ENCODE peak calls at places on chromosomes 2 and 18, in seven cellular contexts. M is MCF 10A, K is astrocyte of the cerebellum, R is heart left ventricle, B is heart right ventricle, S is foreskin fibroblast, W is epithelial cell of esophagus. N is an unnamed sample.

GRCh38 chr2:182870227-182870626 is 3.8 kb upstream of the FRZB start:
- DNase-seq in M (peak), B (no peak), W (peak), S (no peak), R (no peak), K (no peak), N (no peak)

GRCh38 chr2:58907644-58908043 is 666.5 kb upstream of the FANCL start:
- DNase-seq in M (no peak), W (no peak), B (no peak), R (no peak), K (no peak), S (no peak), N (no peak)

GRCh38 chr2:43948370-43948769 is 47.4 kb downstream of the LRPPRC start:
- DNase-seq in K (no peak), S (no peak), W (peak), B (no peak), M (peak), R (no peak), N (no peak)

GRCh38 chr2:86194751-86195054 is 559 bp downstream of the IMMT start:
- DNase-seq in R (peak), B (peak), W (no peak), M (no peak), K (peak), S (peak), N (no peak)

GRCh38 chr2:74576151-74576755 is 21.7 kb downstream of the DOK1 start:
- DNase-seq in W (no peak), S (peak), B (no peak), M (no peak), R (no peak), K (no peak), N (no peak)

GRCh38 chr2:1024981-1025380 is 74.3 kb downstream of the SNTG2 start:
- DNase-seq in S (peak), K (no peak), M (no peak), W (peak), R (no peak), B (no peak), N (no peak)

GRCh38 chr2:241809383-241810303 is 650 bp downstream of the NEU4 start:
- DNase-seq in B (no peak), R (peak), S (no peak), M (no peak), K (no peak), W (no peak), N (peak)

GRCh38 chr2:8837795-8838140 is 355 bp upstream of the KIDINS220 start:
- DNase-seq in W (no peak), S (no peak), B (no peak), R (no peak), K (no peak), M (no peak), N (no peak)

GRCh38 chr2:65214361-65214760 is 13.3 kb upstream of the ACTR2 start:
- DNase-seq in M (no peak), S (no peak), B (no peak), W (no peak), R (no peak), K (no peak), N (no peak)

GRCh38 chr2:179837408-179837807 is 24.0 kb downstream of the ZNF385B start:
- DNase-seq in M (peak), W (peak), S (peak), B (no peak), R (no peak), K (peak), N (no peak)

GRCh38 chr2:238970553-238971081 is 122.7 kb downstream of the TWIST2 start:
- DNase-seq in S (peak), R (peak), W (peak), K (no peak), B (peak), M (peak), N (peak)

GRCh38 chr2:227411990-227412350 is 24.2 kb upstream of the SCYGR1 start:
- DNase-seq in R (no peak), S (peak), B (no peak), K (no peak), W (peak), M (peak), N (no peak)

GRCh38 chr2:67057901-67058703 is 339.0 kb upstream of the ETAA1 start:
- DNase-seq in M (peak), B (no peak), R (no peak), W (peak), S (peak), K (no peak), N (no peak)

GRCh38 chr2:219206442-219207253 is at the start of gene ZFAND2B:
- DNase-seq in W (peak), S (peak), R (peak), B (peak), K (peak), M (peak), N (peak)

GRCh38 chr2:98484652-98485452 is 40.2 kb downstream of the INPP4A start:
- DNase-seq in K (no peak), R (no peak), S (no peak), B (no peak), W (no peak), M (no peak), N (no peak)

GRCh38 chr18:7902399-7902839 is 335.3 kb downstream of the PTPRM start:
- DNase-seq in S (peak), R (peak), B (no peak), W (no peak), M (peak), K (no peak), N (no peak)

GRCh38 chr18:42437646-42438045 is 482.6 kb downstream of the PIK3C3 start:
- DNase-seq in M (peak), K (peak), R (peak), B (peak), S (no peak), W (no peak), N (no peak)

GRCh38 chr2:136213836-136214235 is 95.9 kb upstream of the CXCR4 start:
- DNase-seq in S (no peak), M (no peak), K (no peak), B (no peak), W (no peak), R (no peak), N (no peak)

GRCh38 chr2:222671259-222672067 is at the start of gene MOGAT1:
- DNase-seq in B (peak), R (peak), S (peak), K (no peak), M (no peak), W (peak), N (no peak)

GRCh38 chr18:56929861-56930260 is 217.0 kb upstream of the BOD1L2 start:
- DNase-seq in K (no peak), S (no peak), R (no peak), W (no peak), M (no peak), B (no peak), N (no peak)

GRCh38 chr2:125471963-125472362 is 1184.0 kb upstream of the GYPC start:
- DNase-seq in K (no peak), W (peak), S (no peak), B (no peak), R (no peak), M (peak), N (peak)

GRCh38 chr2:63589148-63589972 is 597 bp downstream of the MDH1 start:
- DNase-seq in B (no peak), S (peak), R (no peak), K (no peak), W (no peak), M (peak), N (no peak)

GRCh38 chr2:84493494-84493893 is 22.8 kb upstream of the DNAH6 start:
- DNase-seq in M (peak), K (peak), W (peak), R (no peak), B (no peak), S (peak), N (no peak)

GRCh38 chr2:199985625-199986207 is 30.3 kb downstream of the MAIP1 start:
- DNase-seq in K (peak), M (peak), B (peak), R (peak), S (peak), W (peak), N (no peak)

GRCh38 chr18:23703057-23703986 is 14.1 kb downstream of the LAMA3 start:
- DNase-seq in M (peak), B (no peak), K (no peak), W (peak), R (no peak), S (peak), N (peak)

GRCh38 chr18:48749768-48750167 is 201.0 kb downstream of the SMAD7 start:
- DNase-seq in S (peak), B (peak), R (peak), W (peak), M (no peak), K (peak), N (no peak)

GRCh38 chr2:14614011-14614410 is 18.5 kb upstream of the LRATD1 start:
- DNase-seq in K (peak), W (peak), S (no peak), M (no peak), B (no peak), R (no peak), N (no peak)

GRCh38 chr2:26455801-26456700 is 21.9 kb downstream of the OTOF start:
- DNase-seq in K (no peak), M (no peak), S (no peak), W (no peak), B (peak), R (no peak), N (no peak)

GRCh38 chr2:72147303-72147970 is at the start of gene CYP26B1:
- DNase-seq in B (no peak), S (peak), R (peak), M (no peak), W (no peak), K (no peak), N (peak)

GRCh38 chr2:26640331-26640745 is 828 bp downstream of the CIB4 start:
- DNase-seq in B (no peak), S (peak), W (peak), K (peak), R (no peak), M (peak), N (no peak)

GRCh38 chr2:121019073-121019472 is 265.9 kb downstream of the TFCP2L1 start:
- DNase-seq in W (peak), M (no peak), R (peak), K (no peak), B (peak), S (no peak), N (no peak)

GRCh38 chr2:232592687-232593407 is 40.6 kb upstream of the EFHD1 start:
- DNase-seq in B (no peak), S (peak), W (peak), K (peak), R (no peak), M (peak), N (no peak)

GRCh38 chr2:138071720-138072719 is 107.7 kb downstream of the HNMT start:
- DNase-seq in K (no peak), B (no peak), R (no peak), S (peak), M (peak), W (peak), N (no peak)

GRCh38 chr2:74548919-74549684 is 4.6 kb downstream of the LOXL3 start:
- DNase-seq in M (peak), R (peak), S (peak), K (no peak), W (peak), B (peak), N (peak)

GRCh38 chr2:7031424-7032245 is 114.4 kb downstream of the RNF144A start:
- DNase-seq in S (peak), W (peak), R (no peak), K (no peak), M (peak), B (no peak), N (no peak)

GRCh38 chr2:143078106-143078505 is 51.1 kb upstream of the ARHGAP15 start:
- DNase-seq in R (no peak), K (no peak), S (no peak), M (no peak), B (no peak), W (no peak), N (no peak)
- TF ChIP-seq CTCF in R (no peak), K (no peak), S (no peak), M (peak), B (no peak), W (no peak), N (no peak)

GRCh38 chr2:174605687-174606086 is 8.1 kb upstream of the WIPF1 start:
- DNase-seq in B (no peak), W (peak), S (peak), M (peak), K (no peak), R (no peak), N (no peak)
- TF ChIP-seq CTCF in B (no peak), W (peak), S (peak), M (peak), K (peak), R (peak), N (peak)

GRCh38 chr2:235017441-235017840 is 65.6 kb downstream of the SH3BP4 start:
- DNase-seq in S (no peak), M (no peak), B (no peak), W (no peak), K (no peak), R (no peak), N (no peak)
- TF ChIP-seq CTCF in S (no peak), M (no peak), B (no peak), W (no peak), K (no peak), R (no peak), N (no peak)

GRCh38 chr18:11398625-11399024 is 210.8 kb upstream of the SLC35G4 start:
- DNase-seq in M (peak), B (no peak), R (no peak), S (peak), W (no peak), K (no peak), N (no peak)
- TF ChIP-seq CTCF in M (no peak), B (no peak), R (no peak), S (peak), W (no peak), K (peak), N (no peak)

GRCh38 chr18:24725644-24726043 is 265.2 kb downstream of the HRH4 start:
- DNase-seq in M (no peak), R (no peak), B (no peak), S (no peak), W (no peak), K (no peak), N (no peak)
- TF ChIP-seq CTCF in M (no peak), R (no peak), B (no peak), S (no peak), W (no peak), K (no peak), N (no peak)

DNA sequence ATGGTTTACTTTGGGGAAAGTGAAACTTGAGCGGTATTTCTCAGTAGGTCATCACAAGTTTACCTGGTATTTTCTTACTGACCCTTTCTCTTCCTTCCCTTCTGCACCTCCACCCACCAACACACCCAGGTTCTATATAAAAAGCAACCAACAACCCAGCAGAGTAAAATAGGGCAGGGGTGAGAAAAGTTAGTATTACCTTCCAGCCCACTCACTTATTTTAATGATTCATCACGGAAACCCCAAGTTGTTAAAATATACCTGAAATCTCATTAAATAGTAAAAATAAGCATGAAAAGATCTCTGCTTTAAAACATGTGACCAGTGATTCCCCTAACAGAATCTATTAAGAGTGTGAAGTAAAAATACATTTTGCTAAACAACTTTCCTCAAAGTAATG is 306.1 kb downstream of the ZEB2 start:
- DNase-seq in S (no peak), R (no peak), B (no peak), W (no peak), K (no peak), M (no peak), N (peak)
- TF ChIP-seq CTCF in S (no peak), R (no peak), B (no peak), W (no peak), K (no peak), M (no peak), N (no peak)